ENCODE peak calls at places on chromosomes 12 and 14, in eight cellular contexts. Q, B, A, O, G, P, Y and V are unnamed samples.

GRCh38 chr12:13472690-13473089 is 276.2 kb downstream of the EMP1 start:
- DNase-seq in Q (peak), B (no peak), A (no peak), O (peak), G (no peak), P (no peak), Y (no peak), V (no peak)

GRCh38 chr12:4145990-4146859 is 127.3 kb upstream of the CCND2 start:
- DNase-seq in Q (peak), B (no peak), A (no peak), O (no peak), G (no peak), P (no peak), Y (no peak), V (no peak)

GRCh38 chr14:21219561-21220111 is 49.6 kb downstream of the HNRNPC start:
- DNase-seq in Q (no peak), B (no peak), A (no peak), O (no peak), G (no peak), P (no peak), Y (no peak), V (no peak)

GRCh38 chr12:62673027-62673815 is 206.6 kb downstream of the MON2 start:
- DNase-seq in Q (no peak), B (no peak), A (no peak), O (no peak), G (no peak), P (no peak), Y (no peak), V (no peak)

GRCh38 chr12:19236656-19237055 is 107.1 kb downstream of the PLEKHA5 start:
- DNase-seq in Q (peak), B (peak), A (no peak), O (peak), G (no peak), P (no peak), Y (no peak), V (no peak)

GRCh38 chr14:69719501-69719951 is 47.4 kb upstream of the SRSF5 start:
- DNase-seq in Q (peak), B (peak), A (peak), O (peak), G (no peak), P (no peak), Y (no peak), V (no peak)

GRCh38 chr12:99057670-99058069 is 412.6 kb downstream of the APAF1 start:
- DNase-seq in Q (no peak), B (no peak), A (no peak), O (no peak), G (no peak), P (no peak), Y (no peak), V (no peak)

GRCh38 chr14:89619616-89620273 is 202.7 kb upstream of the FOXN3 start:
- DNase-seq in Q (no peak), B (no peak), A (no peak), O (no peak), G (no peak), P (no peak), Y (no peak), V (no peak)

GRCh38 chr12:51269174-51270066 is 795 bp downstream of the SMAGP start:
- DNase-seq in Q (peak), B (peak), A (no peak), O (peak), G (no peak), P (peak), Y (peak), V (peak)

GRCh38 chr12:112389228-112389627 is 7.0 kb upstream of the HECTD4 start:
- DNase-seq in Q (no peak), B (no peak), A (no peak), O (no peak), G (no peak), P (no peak), Y (no peak), V (no peak)

GRCh38 chr14:86296173-86296572 is 766.2 kb downstream of the FLRT2 start:
- DNase-seq in Q (no peak), B (no peak), A (peak), O (peak), G (no peak), P (no peak), Y (no peak), V (no peak)

GRCh38 chr12:75623631-75624118 is 112.3 kb upstream of the KRR1 start:
- DNase-seq in Q (peak), B (no peak), A (no peak), O (peak), G (no peak), P (no peak), Y (no peak), V (no peak)

GRCh38 chr14:64109821-64110554 is 184.2 kb downstream of the ESR2 start:
- DNase-seq in Q (peak), B (no peak), A (no peak), O (peak), G (no peak), P (no peak), Y (no peak), V (no peak)

GRCh38 chr12:110821917-110822316 is 24.9 kb upstream of the CCDC63 start:
- DNase-seq in Q (no peak), B (no peak), A (no peak), O (no peak), G (no peak), P (no peak), Y (no peak), V (no peak)

GRCh38 chr12:105860556-105861207 is 278.1 kb downstream of the NUAK1 start:
- DNase-seq in Q (peak), B (no peak), A (no peak), O (no peak), G (no peak), P (no peak), Y (no peak), V (no peak)

GRCh38 chr14:32654106-32654505 is 284.6 kb upstream of the NPAS3 start:
- DNase-seq in Q (no peak), B (no peak), A (no peak), O (no peak), G (no peak), P (no peak), Y (no peak), V (no peak)

GRCh38 chr12:27970391-27970980 is 2.0 kb downstream of the PTHLH start:
- DNase-seq in Q (peak), B (peak), A (no peak), O (peak), G (no peak), P (no peak), Y (no peak), V (peak)

GRCh38 chr14:61934385-61934784 is 172.2 kb downstream of the SNAPC1 start:
- DNase-seq in Q (peak), B (no peak), A (peak), O (peak), G (no peak), P (no peak), Y (no peak), V (no peak)

GRCh38 chr14:35789651-35790050 is 19.4 kb downstream of the RALGAPA1 start:
- DNase-seq in Q (no peak), B (no peak), A (peak), O (peak), G (no peak), P (no peak), Y (no peak), V (no peak)

GRCh38 chr12:253116-253831 is 9.4 kb downstream of the SLC6A13 start:
- DNase-seq in Q (no peak), B (no peak), A (no peak), O (no peak), G (no peak), P (no peak), Y (no peak), V (no peak)

GRCh38 chr14:99349721-99350495 is 77.9 kb upstream of the BCL11B start:
- DNase-seq in Q (no peak), B (peak), A (no peak), O (no peak), G (no peak), P (no peak), Y (no peak), V (no peak)

GRCh38 chr12:56046027-56046780 is 4.5 kb downstream of the RPS26 start:
- DNase-seq in Q (no peak), B (no peak), A (no peak), O (no peak), G (no peak), P (no peak), Y (no peak), V (peak)

GRCh38 chr12:113149361-113150150 is at the start of gene CFAP73:
- DNase-seq in Q (peak), B (peak), A (peak), O (peak), G (peak), P (no peak), Y (peak), V (no peak)

GRCh38 chr14:74407801-74408154 is 18.2 kb downstream of the SYNDIG1L start:
- DNase-seq in Q (no peak), B (no peak), A (no peak), O (no peak), G (no peak), P (no peak), Y (no peak), V (no peak)

GRCh38 chr14:104096751-104097700 is 11.5 kb downstream of the ASPG start:
- DNase-seq in Q (no peak), B (peak), A (no peak), O (no peak), G (no peak), P (no peak), Y (no peak), V (peak)

GRCh38 chr12:124386059-124386458 is 91.2 kb downstream of the RFLNA start:
- DNase-seq in Q (no peak), B (no peak), A (no peak), O (peak), G (no peak), P (no peak), Y (no peak), V (no peak)
- H3K4me3 ChIP-seq in Q (no peak), B (no peak), A (peak), O (peak), G (peak), P (no peak), Y (no peak), V (no peak)

GRCh38 chr14:87457727-87458126 is 535.3 kb downstream of the GALC start:
- DNase-seq in Q (no peak), B (no peak), A (no peak), O (no peak), G (no peak), P (no peak), Y (no peak), V (no peak)
- H3K4me3 ChIP-seq in Q (no peak), B (no peak), A (no peak), O (no peak), G (no peak), P (no peak), Y (no peak), V (peak)

DNA sequence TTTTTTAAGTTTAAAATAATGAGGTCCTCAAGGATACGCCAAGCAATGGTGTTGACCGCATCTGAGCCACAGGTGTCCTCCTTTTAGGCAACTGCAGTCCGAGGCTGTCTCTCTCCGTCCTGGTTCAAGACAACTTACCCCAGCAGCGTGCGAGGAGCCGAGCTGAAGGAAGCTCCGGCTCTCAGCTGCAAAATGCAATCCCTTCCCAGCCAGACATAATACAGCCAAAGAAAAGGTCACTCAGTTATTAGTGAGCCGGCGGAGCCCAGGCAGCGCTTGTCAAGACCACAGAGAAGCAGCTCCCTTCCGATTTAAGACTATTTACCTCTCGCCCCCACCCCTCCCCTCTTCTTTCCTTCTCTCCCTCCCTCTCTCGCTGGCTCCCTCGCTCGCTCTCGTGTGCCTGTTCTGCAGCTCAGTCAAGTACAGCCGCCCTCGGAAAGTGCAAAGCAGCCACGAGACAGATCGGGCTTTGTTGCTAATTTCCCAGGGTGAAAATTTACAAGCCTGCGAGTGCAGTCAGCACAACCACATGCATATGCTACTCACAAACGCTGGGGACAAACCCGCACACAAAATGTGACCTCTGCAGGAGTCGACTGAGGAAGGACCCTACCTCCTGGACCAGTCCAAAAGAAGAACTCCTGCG is 363 bp upstream of the LMO3 start:
- DNase-seq in Q (peak), B (peak), A (no peak), O (peak), G (no peak), P (peak), Y (no peak), V (no peak)
- H3K4me3 ChIP-seq in Q (peak), B (peak), A (peak), O (peak), G (peak), P (peak), Y (no peak), V (no peak)

GRCh38 chr14:91115986-91116385 is 2.1 kb downstream of the DGLUCY start:
- DNase-seq in Q (peak), B (no peak), A (no peak), O (no peak), G (no peak), P (no peak), Y (no peak), V (no peak)
- H3K4me3 ChIP-seq in Q (peak), B (no peak), A (no peak), O (no peak), G (peak), P (peak), Y (peak), V (peak)